ENCODE peak calls at places on chromosome 1, in ten cellular contexts. Z is AML-193, H is NCI-H187, A is IMR-90, I is posterior cingulate gyrus, Q is NCI-H774, M is Peyer's patch, U is HCEC 1CT, W is GDM1, T is WTC11. L is an unnamed sample.

GRCh38 chr1:93395195-93395594 is 49.5 kb downstream of the DR1 start:
- DNase-seq in Z (no peak), H (no peak), A (peak; percentile 34), I (no peak), Q (no peak), M (no peak), U (peak; percentile 12), W (no peak), T (no peak), L (peak; percentile 15)

GRCh38 chr1:167088746-167089417 is 1.3 kb downstream of the GPA33 start:
- DNase-seq in Z (no peak), H (no peak), A (no peak), I (no peak), Q (no peak), M (no peak), U (no peak), W (no peak), T (no peak), L (no peak)

GRCh38 chr1:57848406-57848805 is 424.5 kb upstream of the DAB1 start:
- DNase-seq in Z (no peak), H (no peak), A (no peak), I (no peak), Q (no peak), M (no peak), U (no peak), W (no peak), T (no peak), L (peak; percentile 57)

GRCh38 chr1:26278303-26278702 is 1.6 kb upstream of the SH3BGRL3 start:
- DNase-seq in Z (no peak), H (no peak), A (peak; percentile 77), I (no peak), Q (no peak), M (peak; percentile 83), U (no peak), W (no peak), T (no peak), L (peak; percentile 95)

GRCh38 chr1:30179942-30180543 is 543.3 kb downstream of the MATN1 start:
- DNase-seq in Z (no peak), H (no peak), A (no peak), I (no peak), Q (no peak), M (no peak), U (no peak), W (no peak), T (no peak), L (no peak)

GRCh38 chr1:207077012-207077411 is 11.6 kb upstream of the C4BPB start:
- DNase-seq in Z (no peak), H (no peak), A (no peak), I (no peak), Q (no peak), M (no peak), U (no peak), W (no peak), T (no peak), L (no peak)

GRCh38 chr1:214198571-214198970 is 82.4 kb upstream of the SMYD2 start:
- DNase-seq in Z (peak; percentile 2), H (no peak), A (no peak), I (no peak), Q (no peak), M (no peak), U (no peak), W (no peak), T (no peak), L (no peak)

GRCh38 chr1:152880316-152880715 is 2.2 kb downstream of the SMCP start:
- DNase-seq in Z (no peak), H (no peak), A (no peak), I (no peak), Q (no peak), M (no peak), U (no peak), W (no peak), T (no peak), L (no peak)

GRCh38 chr1:221699582-221700519 is 42.0 kb downstream of the DUSP10 start:
- DNase-seq in Z (no peak), H (no peak), A (peak; percentile 75), I (no peak), Q (no peak), M (no peak), U (no peak), W (no peak), T (no peak), L (no peak)

L was measured in foreskin fibroblast.